ENCODE peak calls at places on chromosome 14, in six cellular contexts. B, T, C, X, G and A are unnamed samples.

GRCh38 chr14:21025374-21026151 is 702 bp upstream of the NDRG2 start:
- DNase-seq in B (peak; percentile 29), T (peak; percentile 54), C (peak; percentile 69), X (no peak), G (no peak), A (no peak)

GRCh38 chr14:36604757-36605505 is 22.5 kb upstream of the NKX2-8 start:
- DNase-seq in B (no peak), T (peak; percentile 83), C (peak; percentile 76), X (peak; percentile 91), G (no peak), A (peak; percentile 61)

GRCh38 chr14:102076793-102077759 is 9.8 kb downstream of the HSP90AA1 start:
- DNase-seq in B (no peak), T (no peak), C (no peak), X (peak; percentile 50), G (no peak), A (no peak)

GRCh38 chr14:104718147-104718546 is 5.9 kb upstream of the ADSS1 start:
- DNase-seq in B (no peak), T (no peak), C (no peak), X (no peak), G (no peak), A (no peak)

GRCh38 chr14:104973215-104974145 is 4.7 kb downstream of the AHNAK2 start:
- DNase-seq in B (no peak), T (peak; percentile 93), C (peak; percentile 100), X (peak; percentile 98), G (no peak), A (peak; percentile 98)

GRCh38 chr14:38342803-38343202 is 86.9 kb upstream of the CLEC14A start:
- DNase-seq in B (no peak), T (no peak), C (no peak), X (no peak), G (no peak), A (no peak)

GRCh38 chr14:93969082-93969828 is 7.1 kb downstream of the ASB2 start:
- DNase-seq in B (no peak), T (no peak), C (peak; percentile 79), X (no peak), G (no peak), A (no peak)

GRCh38 chr14:52052289-52052943 is 16.4 kb downstream of the NID2 start:
- DNase-seq in B (no peak), T (no peak), C (peak; percentile 65), X (peak; percentile 71), G (no peak), A (no peak)

GRCh38 chr14:90444077-90444696 is 47.4 kb downstream of the CALM1 start:
- DNase-seq in B (no peak), T (peak; percentile 85), C (no peak), X (peak; percentile 99), G (no peak), A (peak; percentile 99)

GRCh38 chr14:81169711-81170103 is 51.1 kb downstream of the GTF2A1 start:
- DNase-seq in B (no peak), T (peak; percentile 21), C (no peak), X (no peak), G (peak; percentile 1), A (peak; percentile 23)

GRCh38 chr14:37592288-37593274 is 2.5 kb downstream of the FOXA1 start:
- DNase-seq in B (no peak), T (peak; percentile 53), C (peak; percentile 65), X (no peak), G (no peak), A (no peak)

GRCh38 chr14:104349950-104350349 is 211.6 kb downstream of the KIF26A start:
- DNase-seq in B (no peak), T (no peak), C (peak; percentile 30), X (no peak), G (no peak), A (no peak)

GRCh38 chr14:73253721-73254120 is 16.4 kb downstream of the PAPLN start:
- DNase-seq in B (no peak), T (no peak), C (no peak), X (no peak), G (no peak), A (no peak)

GRCh38 chr14:92649934-92650545 is 98.4 kb downstream of the LGMN start:
- DNase-seq in B (no peak), T (no peak), C (peak; percentile 94), X (peak; percentile 95), G (no peak), A (no peak)

GRCh38 chr14:93683241-93683640 is 105.0 kb downstream of the PRIMA1 start:
- DNase-seq in B (no peak), T (no peak), C (no peak), X (no peak), G (no peak), A (no peak)

GRCh38 chr14:102255401-102256190 is 49.4 kb downstream of the MOK start:
- DNase-seq in B (no peak), T (no peak), C (peak; percentile 83), X (no peak), G (no peak), A (no peak)

GRCh38 chr14:54129850-54130640 is 173.4 kb upstream of the BMP4 start:
- DNase-seq in B (no peak), T (no peak), C (no peak), X (no peak), G (no peak), A (no peak)

GRCh38 chr14:91413547-91414474 is 3.8 kb downstream of the CCDC88C start:
- DNase-seq in B (peak; percentile 67), T (peak; percentile 86), C (no peak), X (peak; percentile 18), G (peak; percentile 67), A (no peak)

GRCh38 chr14:37707716-37708115 is 112.3 kb downstream of the TTC6 start:
- DNase-seq in B (no peak), T (no peak), C (no peak), X (no peak), G (no peak), A (no peak)

GRCh38 chr14:101120636-101121398 is 217.3 kb upstream of the RTL1 start:
- DNase-seq in B (no peak), T (no peak), C (peak; percentile 65), X (peak; percentile 28), G (no peak), A (no peak)

GRCh38 chr14:100341301-100342031 is 18.3 kb downstream of the SLC25A47 start:
- DNase-seq in B (no peak), T (peak; percentile 62), C (peak; percentile 99), X (peak; percentile 80), G (no peak), A (peak; percentile 60)

GRCh38 chr14:24232645-24233537 is at the start of gene GMPR2:
- DNase-seq in B (no peak), T (peak; percentile 26), C (peak; percentile 77), X (peak; percentile 54), G (no peak), A (no peak)

GRCh38 chr14:62301911-62302310 is 539.7 kb downstream of the SNAPC1 start:
- DNase-seq in B (no peak), T (no peak), C (no peak), X (no peak), G (no peak), A (peak; percentile 54)

GRCh38 chr14:100490252-100490651 is 97.0 kb downstream of the BEGAIN start:
- DNase-seq in B (no peak), T (no peak), C (no peak), X (no peak), G (no peak), A (no peak)

GRCh38 chr14:89137514-89138163 is 279.4 kb downstream of the FOXN3 start:
- DNase-seq in B (no peak), T (no peak), C (peak; percentile 95), X (peak; percentile 18), G (no peak), A (peak; percentile 69)

GRCh38 chr14:60768602-60769001 is 34.0 kb downstream of the MNAT1 start:
- DNase-seq in B (no peak), T (no peak), C (peak; percentile 35), X (no peak), G (no peak), A (no peak)
- H3K4me1 ChIP-seq in B (no peaks in the 10 kb centered on the region), T (no peaks in the 10 kb centered on the region), C (no peaks in the 10 kb centered on the region), X (no peaks in the 10 kb centered on the region), G (no peaks in the 10 kb centered on the region), A (peaks cover 14% of the 10 kb centered on the region)

GRCh38 chr14:95725685-95726336 is 11.9 kb upstream of the TCL1A start:
- DNase-seq in B (no peak), T (no peak), C (no peak), X (no peak), G (no peak), A (no peak)

GRCh38 chr14:95733212-95733611 is 19.3 kb upstream of the TCL1A start:
- DNase-seq in B (no peak), T (no peak), C (no peak), X (peak; percentile 41), G (no peak), A (no peak)

GRCh38 chr14:95727084-95727700 is 13.3 kb upstream of the TCL1A start:
- DNase-seq in B (no peak), T (no peak), C (no peak), X (no peak), G (no peak), A (no peak)

DNA sequence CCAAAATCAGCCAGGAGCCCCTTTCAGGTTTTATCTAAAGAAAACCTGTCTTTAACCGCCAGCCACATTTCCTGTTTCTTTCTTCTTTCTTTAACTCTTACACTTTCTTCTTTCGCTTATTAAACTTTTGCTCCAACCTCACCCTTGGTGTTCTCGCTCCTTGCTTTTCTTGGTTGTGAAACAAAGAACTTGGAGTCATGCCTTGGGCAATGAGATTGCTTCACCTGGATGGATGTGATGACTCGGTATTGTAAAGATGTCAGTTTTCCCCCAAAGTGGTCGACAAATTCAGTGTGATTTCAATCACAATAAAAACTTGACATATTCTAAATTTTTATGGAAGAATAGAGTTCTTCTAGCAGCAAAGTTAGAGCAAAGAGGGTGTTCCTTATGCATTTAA is 16.2 kb upstream of the TCL1A start:
- DNase-seq in B (no peak), T (no peak), C (no peak), X (peak; percentile 92), G (no peak), A (no peak)
- H3K27ac ChIP-seq in B (no peak overlapping the region), T (no peak overlapping the region), C (no peak overlapping the region), X (no peak overlapping the region), G (no peak overlapping the region), A (no peak overlapping the region)

DNA sequence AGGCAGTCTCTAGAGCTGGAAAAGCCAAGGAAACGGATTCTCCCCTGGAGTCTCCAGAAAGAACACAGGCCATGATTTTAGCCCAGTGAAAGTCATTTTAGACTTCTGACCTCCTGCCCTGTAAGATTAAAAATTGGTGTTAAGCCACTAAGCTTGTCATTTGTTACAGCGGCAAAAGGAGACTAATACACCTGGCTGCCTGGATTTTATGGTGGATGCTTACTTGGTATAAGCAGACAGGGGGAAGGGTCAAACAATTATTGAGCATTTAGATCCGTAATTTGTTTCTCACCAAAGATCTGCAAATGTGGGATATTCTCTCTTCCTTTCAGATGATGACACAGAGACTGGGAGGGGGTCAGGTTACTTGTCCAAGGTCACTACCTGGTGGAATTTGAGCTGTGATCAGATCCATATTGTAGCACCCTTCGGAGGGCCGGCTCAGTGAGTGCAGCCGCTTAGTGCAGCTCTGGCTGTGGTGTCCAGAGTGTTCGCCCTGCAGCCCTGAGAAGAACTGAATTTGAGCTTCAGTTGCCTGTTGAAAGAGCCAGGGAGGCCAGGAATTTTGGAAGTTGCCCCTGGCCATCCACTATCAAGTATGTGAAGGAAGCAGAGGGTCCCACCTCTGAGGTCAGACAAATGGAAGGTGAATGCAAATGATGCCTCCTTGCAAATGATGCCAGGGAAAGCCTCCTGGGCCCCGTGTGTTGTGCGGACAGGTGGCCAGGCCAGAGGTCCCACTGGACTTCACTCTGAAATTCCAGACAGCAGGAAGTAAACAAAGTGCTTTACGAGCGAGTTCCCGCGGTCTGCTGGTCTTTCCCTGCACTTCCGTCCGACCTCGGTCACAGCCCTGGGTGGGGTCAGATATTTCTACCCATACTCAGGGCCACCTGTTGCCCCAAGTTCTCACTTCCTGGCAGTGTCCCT is 15.1 kb downstream of the GLRX5 start:
- DNase-seq in B (no peak), T (no peak), C (no peak), X (no peak), G (no peak), A (no peak)
- H3K4me1 ChIP-seq in B (no peaks in the 10 kb centered on the region), T (no peaks in the 10 kb centered on the region), C (peaks cover 21% of the 10 kb centered on the region), X (peaks cover 15% of the 10 kb centered on the region), G (no peaks in the 10 kb centered on the region), A (peaks cover 14% of the 10 kb centered on the region)

GRCh38 chr14:95652171-95652570 is 34.1 kb upstream of the TCL1B start:
- DNase-seq in B (no peak), T (no peak), C (no peak), X (peak; percentile 93), G (no peak), A (no peak)
- H3K27ac ChIP-seq in B (no peak overlapping the region), T (no peak overlapping the region), C (no peak overlapping the region), X (peak overlapping the region; percentile 91), G (no peak overlapping the region), A (no peak overlapping the region)